ENCODE peak calls at places on chromosomes 16 and 17, in five cellular contexts. One of them, this sample, is unnamed.

GRCh38 chr16:9088848-9089247 is 2.6 kb upstream of the HAPSTR1 start:
- DNase-seq in AG09309: no peak
- DNase-seq in GM10248: no peak
- DNase-seq in HCT116: no peak
- DNase-seq in BJ: no peak
- DNase-seq in this sample: no peak

GRCh38 chr16:30958164-30959083 is 870 bp downstream of the SETD1A start:
- DNase-seq in AG09309: no peak
- DNase-seq in GM10248: peak
- DNase-seq in HCT116: peak
- DNase-seq in BJ: no peak
- DNase-seq in this sample: no peak

GRCh38 chr17:4710693-4711634 is 532 bp downstream of the ARRB2 start:
- DNase-seq in AG09309: no peak
- DNase-seq in GM10248: no peak
- DNase-seq in HCT116: no peak
- DNase-seq in BJ: no peak
- DNase-seq in this sample: no peak

GRCh38 chr16:86525696-86526095 is 15.4 kb downstream of the FOXF1 start:
- DNase-seq in AG09309: no peak
- DNase-seq in GM10248: no peak
- DNase-seq in HCT116: no peak
- DNase-seq in BJ: no peak
- DNase-seq in this sample: no peak

GRCh38 chr17:47700471-47701449 is 6.8 kb downstream of the TBKBP1 start:
- DNase-seq in AG09309: no peak
- DNase-seq in GM10248: no peak
- DNase-seq in HCT116: no peak
- DNase-seq in BJ: no peak
- DNase-seq in this sample: no peak

GRCh38 chr16:807345-808251 is 7.1 kb upstream of the GNG13 start:
- DNase-seq in AG09309: peak
- DNase-seq in GM10248: peak
- DNase-seq in HCT116: peak
- DNase-seq in BJ: peak
- DNase-seq in this sample: peak

GRCh38 chr17:62895650-62896301 is 70.3 kb upstream of the TANC2 start:
- DNase-seq in AG09309: no peak
- DNase-seq in GM10248: no peak
- DNase-seq in HCT116: no peak
- DNase-seq in BJ: peak
- DNase-seq in this sample: no peak

GRCh38 chr16:56611281-56611833 is 3.0 kb downstream of the MT2A start:
- DNase-seq in AG09309: no peak
- DNase-seq in GM10248: no peak
- DNase-seq in HCT116: peak
- DNase-seq in BJ: no peak
- DNase-seq in this sample: no peak

GRCh38 chr16:813204-813915 is 12.8 kb upstream of the GNG13 start:
- DNase-seq in AG09309: no peak
- DNase-seq in GM10248: peak
- DNase-seq in HCT116: no peak
- DNase-seq in BJ: no peak
- DNase-seq in this sample: no peak

GRCh38 chr17:7656958-7657715 is 6.4 kb downstream of the ATP1B2 start:
- DNase-seq in AG09309: no peak
- DNase-seq in GM10248: no peak
- DNase-seq in HCT116: no peak
- DNase-seq in BJ: no peak
- DNase-seq in this sample: no peak

GRCh38 chr17:56755310-56755709 is 78.4 kb downstream of the C17orf67 start:
- DNase-seq in AG09309: no peak
- DNase-seq in GM10248: no peak
- DNase-seq in HCT116: no peak
- DNase-seq in BJ: no peak
- DNase-seq in this sample: no peak

GRCh38 chr16:392450-393027 is 4.5 kb upstream of the NME4 start:
- DNase-seq in AG09309: no peak
- DNase-seq in GM10248: no peak
- DNase-seq in HCT116: no peak
- DNase-seq in BJ: no peak
- DNase-seq in this sample: no peak

GRCh38 chr17:76345377-76345945 is 8.3 kb downstream of the PRPSAP1 start:
- DNase-seq in AG09309: no peak
- DNase-seq in GM10248: no peak
- DNase-seq in HCT116: no peak
- DNase-seq in BJ: no peak
- DNase-seq in this sample: peak

GRCh38 chr17:34741967-34742366 is 162.6 kb downstream of the TMEM132E start:
- DNase-seq in AG09309: no peak
- DNase-seq in GM10248: no peak
- DNase-seq in HCT116: no peak
- DNase-seq in BJ: no peak
- DNase-seq in this sample: no peak

GRCh38 chr16:67924140-67924906 is 7.3 kb downstream of the CTRL start:
- DNase-seq in AG09309: no peak
- DNase-seq in GM10248: no peak
- DNase-seq in HCT116: no peak
- DNase-seq in BJ: no peak
- DNase-seq in this sample: no peak

GRCh38 chr17:75048396-75048933 is 1.4 kb downstream of the KCTD2 start:
- DNase-seq in AG09309: no peak
- DNase-seq in GM10248: no peak
- DNase-seq in HCT116: no peak
- DNase-seq in BJ: no peak
- DNase-seq in this sample: no peak

GRCh38 chr17:58277107-58277506 is 3.6 kb downstream of the MPO start:
- DNase-seq in AG09309: no peak
- DNase-seq in GM10248: peak
- DNase-seq in HCT116: peak
- DNase-seq in BJ: no peak
- DNase-seq in this sample: no peak

GRCh38 chr17:39996789-39997188 is 16.2 kb downstream of the PSMD3 start:
- DNase-seq in AG09309: no peak
- DNase-seq in GM10248: no peak
- DNase-seq in HCT116: no peak
- DNase-seq in BJ: no peak
- DNase-seq in this sample: no peak

GRCh38 chr16:48617711-48618148 is 7.8 kb upstream of the N4BP1 start:
- DNase-seq in AG09309: no peak
- DNase-seq in GM10248: no peak
- DNase-seq in HCT116: no peak
- DNase-seq in BJ: no peak
- DNase-seq in this sample: peak

GRCh38 chr17:60173304-60173807 is 23.6 kb downstream of the CA4 start:
- DNase-seq in AG09309: peak
- DNase-seq in GM10248: no peak
- DNase-seq in HCT116: no peak
- DNase-seq in BJ: peak
- DNase-seq in this sample: no peak

GRCh38 chr17:3542410-3543088 is 15.1 kb downstream of the TRPV3 start:
- DNase-seq in AG09309: no peak
- DNase-seq in GM10248: no peak
- DNase-seq in HCT116: no peak
- DNase-seq in BJ: no peak
- DNase-seq in this sample: no peak

GRCh38 chr17:74298690-74299617 is 24.9 kb downstream of the DNAI2 start:
- DNase-seq in AG09309: no peak
- DNase-seq in GM10248: no peak
- DNase-seq in HCT116: no peak
- DNase-seq in BJ: no peak
- DNase-seq in this sample: no peak

GRCh38 chr17:58089111-58089510 is 5.9 kb downstream of the DYNLL2 start:
- DNase-seq in AG09309: no peak
- DNase-seq in GM10248: no peak
- DNase-seq in HCT116: no peak
- DNase-seq in BJ: no peak
- DNase-seq in this sample: no peak

GRCh38 chr17:81523139-81524062 is 4.8 kb upstream of the FSCN2 start:
- DNase-seq in AG09309: peak
- DNase-seq in GM10248: no peak
- DNase-seq in HCT116: no peak
- DNase-seq in BJ: no peak
- DNase-seq in this sample: no peak

GRCh38 chr16:52463904-52464303 is 83.0 kb downstream of the TOX3 start:
- DNase-seq in AG09309: no peak
- DNase-seq in GM10248: no peak
- DNase-seq in HCT116: no peak
- DNase-seq in BJ: no peak
- DNase-seq in this sample: no peak

GRCh38 chr17:80676096-80676466 is 131.4 kb downstream of the RPTOR start:
- DNase-seq in AG09309: no peak
- DNase-seq in GM10248: no peak
- DNase-seq in HCT116: no peak
- DNase-seq in BJ: no peak
- DNase-seq in this sample: no peak

GRCh38 chr16:53744449-53744848 is 40.5 kb downstream of the FTO start:
- DNase-seq in AG09309: no peak
- DNase-seq in GM10248: peak
- DNase-seq in HCT116: no peak
- DNase-seq in BJ: no peak
- DNase-seq in this sample: no peak

GRCh38 chr17:15232517-15232915 is 32.6 kb downstream of the PMP22 start:
- DNase-seq in AG09309: no peak
- DNase-seq in GM10248: no peak
- DNase-seq in HCT116: no peak
- DNase-seq in BJ: no peak
- DNase-seq in this sample: no peak

GRCh38 chr17:17041018-17041521 is 1.2 kb upstream of the MPRIP start:
- DNase-seq in AG09309: no peak
- DNase-seq in GM10248: no peak
- DNase-seq in HCT116: no peak
- DNase-seq in BJ: no peak
- DNase-seq in this sample: no peak

DNA sequence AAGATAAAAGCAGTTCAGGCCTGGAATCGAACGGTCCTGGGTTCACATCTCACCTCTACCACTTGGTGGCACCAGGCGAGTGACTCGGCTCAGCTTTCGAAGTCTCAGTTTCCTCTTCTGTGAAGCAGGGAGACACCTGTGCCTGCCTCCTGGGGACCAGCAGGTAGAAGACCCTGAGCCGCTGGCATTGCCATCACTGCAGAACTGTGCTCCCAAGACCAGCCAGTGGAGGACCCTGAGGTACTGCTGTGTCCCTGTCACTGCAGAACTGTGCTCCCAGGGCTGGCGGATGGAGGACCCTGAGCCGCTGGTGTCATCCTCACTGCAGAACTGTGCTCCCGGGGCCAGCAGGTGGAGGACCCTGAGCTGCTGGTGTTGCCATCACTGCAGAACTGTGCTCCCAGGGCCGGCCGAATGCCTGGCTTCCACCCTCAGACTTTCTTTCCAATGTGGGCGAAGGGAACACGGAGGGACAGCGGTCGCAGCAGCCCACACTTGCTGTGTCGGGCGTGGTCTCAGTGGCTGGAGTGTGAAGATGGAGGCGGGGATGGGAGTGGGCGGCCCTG is 8.7 kb upstream of the SLC7A5 start:
- DNase-seq in AG09309: no peak
- DNase-seq in GM10248: no peak
- DNase-seq in HCT116: no peak
- DNase-seq in BJ: no peak
- DNase-seq in this sample: no peak
- TF ChIP-seq CTCF in AG09309: peak
- TF ChIP-seq CTCF in GM10248: peak
- TF ChIP-seq CTCF in HCT116: peak
- TF ChIP-seq CTCF in BJ: peak
- TF ChIP-seq CTCF in this sample: peak

DNA sequence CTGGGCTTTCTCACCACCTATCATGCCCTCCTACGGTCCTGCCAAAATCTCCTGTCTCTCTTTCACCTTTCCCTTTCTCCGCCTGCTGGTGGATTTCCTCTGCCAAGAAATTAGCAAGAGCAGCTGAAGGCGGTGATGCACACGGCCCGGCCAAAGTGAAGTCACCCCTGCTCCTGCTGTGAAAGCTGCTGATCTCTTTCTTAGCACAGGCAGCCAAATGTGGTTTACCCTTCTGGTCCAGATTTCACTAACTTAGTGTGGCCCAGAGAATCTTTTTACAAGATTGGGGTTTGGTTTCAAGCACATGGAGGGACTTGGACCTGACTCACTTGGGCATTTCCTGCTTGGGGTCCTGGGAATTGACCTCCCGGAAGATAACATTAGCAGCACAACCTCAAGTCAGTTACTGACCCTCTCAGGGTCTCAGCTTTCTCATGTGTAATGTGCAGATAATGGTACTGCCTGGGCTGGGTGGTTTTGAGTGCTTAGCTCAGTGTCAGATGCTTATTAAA is 155.7 kb downstream of the SOCS1 start:
- DNase-seq in AG09309: peak
- DNase-seq in GM10248: peak
- DNase-seq in HCT116: peak
- DNase-seq in BJ: peak
- DNase-seq in this sample: peak
- TF ChIP-seq CTCF in AG09309: peak
- TF ChIP-seq CTCF in GM10248: no peak
- TF ChIP-seq CTCF in HCT116: peak
- TF ChIP-seq CTCF in BJ: peak
- TF ChIP-seq CTCF in this sample: peak

GRCh38 chr17:30334421-30334820 is 564 bp upstream of the TMIGD1 start:
- DNase-seq in AG09309: no peak
- DNase-seq in GM10248: no peak
- DNase-seq in HCT116: no peak
- DNase-seq in BJ: no peak
- DNase-seq in this sample: no peak

GRCh38 chr17:30336369-30337171 is 2.7 kb upstream of the TMIGD1 start:
- DNase-seq in AG09309: no peak
- DNase-seq in GM10248: peak
- DNase-seq in HCT116: peak
- DNase-seq in BJ: no peak
- DNase-seq in this sample: no peak

GRCh38 chr17:30333503-30334240 is at the start of gene TMIGD1:
- DNase-seq in AG09309: no peak
- DNase-seq in GM10248: no peak
- DNase-seq in HCT116: no peak
- DNase-seq in BJ: no peak
- DNase-seq in this sample: no peak

GRCh38 chr17:30340957-30341356 is 7.1 kb upstream of the TMIGD1 start:
- DNase-seq in AG09309: no peak
- DNase-seq in GM10248: no peak
- DNase-seq in HCT116: no peak
- DNase-seq in BJ: no peak
- DNase-seq in this sample: no peak

GRCh38 chr17:30337393-30337999 is 3.6 kb upstream of the TMIGD1 start:
- DNase-seq in AG09309: no peak
- DNase-seq in GM10248: no peak
- DNase-seq in HCT116: no peak
- DNase-seq in BJ: no peak
- DNase-seq in this sample: no peak
- TF ChIP-seq CTCF in AG09309: no peak
- TF ChIP-seq CTCF in GM10248: no peak
- TF ChIP-seq CTCF in HCT116: no peak
- TF ChIP-seq CTCF in BJ: no peak
- TF ChIP-seq CTCF in this sample: no peak

DNA sequence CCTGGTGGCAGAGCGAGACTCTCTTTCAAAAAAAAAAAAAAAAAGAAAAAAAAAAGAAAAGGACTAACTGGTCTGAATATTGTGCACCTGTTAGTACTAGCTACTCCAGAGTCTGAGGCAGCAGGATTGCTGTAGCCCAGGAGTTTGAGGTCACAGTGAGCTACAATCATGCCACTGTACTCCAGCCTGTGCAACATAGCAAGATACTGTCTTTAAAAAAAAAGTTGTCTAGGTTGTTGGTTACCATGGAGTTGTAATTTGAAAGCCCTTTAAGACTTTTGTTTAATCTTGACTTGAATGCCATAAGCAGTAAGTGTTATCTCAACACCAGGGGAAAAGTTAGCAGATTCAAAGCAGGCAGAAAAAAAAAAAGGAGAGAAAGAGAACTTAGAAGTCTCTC is 10.9 kb upstream of the C16orf54 start:
- DNase-seq in AG09309: no peak
- DNase-seq in GM10248: no peak
- DNase-seq in HCT116: no peak
- DNase-seq in BJ: no peak
- DNase-seq in this sample: no peak
- TF ChIP-seq CTCF in AG09309: no peak
- TF ChIP-seq CTCF in GM10248: no peak
- TF ChIP-seq CTCF in HCT116: no peak
- TF ChIP-seq CTCF in BJ: no peak
- TF ChIP-seq CTCF in this sample: no peak

This sample was measured in AG09319.